ENCODE peak calls at places on chromosomes 6 and 20, in seven cellular contexts. Y is mesothelial cell of epicardium; M is fibroblast of lung; R is NCI-H510A treated with DMSO at 0.1 percent for 48 hours; D is activated CD8-positive, alpha-beta T cell treated with anti-CD3 and anti-CD28 coated beads, Interleukin-2, amount 10 ng/mL, durations not matched to agents 7 days and 5 days; B is dermis microvascular lymphatic vessel endothelial cell; K is stimulated activated CD8-positive, alpha-beta memory T cell treated with anti-CD3 and anti-CD28 coated beads, Interleukin-12 subunit alpha, Interleukin-12 subunit beta, amount 100 ng/mL, for 4 hours. C is an unnamed sample.

GRCh38 chr20:33499347-33499746 is 9.5 kb downstream of the CBFA2T2 start:
- DNase-seq in M (no peak), R (no peak), D (no peak), K (no peak), B (no peak), Y (no peak), C (no peak)

GRCh38 chr6:6057442-6058053 is 50.8 kb upstream of the NRN1 start:
- DNase-seq in D (peak), B (peak), Y (no peak), R (peak), K (no peak), M (peak), C (no peak)

GRCh38 chr20:46230811-46231282 is 77.5 kb downstream of the CDH22 start:
- DNase-seq in B (peak), D (no peak), Y (no peak), K (no peak), R (peak), M (peak), C (peak)

GRCh38 chr6:148329568-148330299 is 12.9 kb upstream of the SASH1 start:
- DNase-seq in Y (no peak), R (no peak), D (no peak), M (peak), K (no peak), B (no peak), C (no peak)

GRCh38 chr6:37491161-37491829 is 8.4 kb downstream of the CCDC167 start:
- DNase-seq in B (no peak), R (no peak), D (no peak), Y (no peak), K (no peak), M (no peak), C (no peak)

GRCh38 chr6:11952291-11952690 is 59.8 kb upstream of the HIVEP1 start:
- DNase-seq in M (no peak), Y (no peak), K (no peak), R (no peak), D (no peak), B (no peak), C (no peak)

GRCh38 chr6:72348926-72349325 is 272.9 kb upstream of the KCNQ5 start:
- DNase-seq in R (no peak), B (no peak), K (no peak), D (no peak), M (peak), Y (no peak), C (no peak)

GRCh38 chr6:41449399-41450245 is 96.6 kb upstream of the FOXP4 start:
- DNase-seq in K (no peak), R (peak), B (no peak), Y (no peak), D (no peak), M (peak), C (no peak)

GRCh38 chr6:157510329-157511188 is 129.6 kb downstream of the ZDHHC14 start:
- DNase-seq in R (no peak), B (no peak), K (no peak), M (no peak), Y (no peak), D (peak), C (no peak)

GRCh38 chr20:44264287-44264686 is 17.2 kb downstream of the GDAP1L1 start:
- DNase-seq in R (no peak), D (no peak), M (no peak), B (no peak), K (no peak), Y (no peak), C (no peak)

GRCh38 chr6:130369821-130370220 is 4.0 kb downstream of the TMEM200A start:
- DNase-seq in R (no peak), B (no peak), K (no peak), D (no peak), M (no peak), Y (no peak), C (no peak)

C was measured in caudate nucleus.